ENCODE peak calls at places on chromosomes 4 and X, in nine cellular contexts. I is activated naive CD4-positive, alpha-beta T cell treated with anti-CD3 and anti-CD28 coated beads, Interleukin-2, amount 50 U/mL, for 72 hours; N is DMS153; S is T-helper 17 cell; Q is lower leg skin; A is T-helper 1 cell; H is B cell; G is stimulated activated CD8-positive, alpha-beta memory T cell treated with anti-CD3 and anti-CD28 coated beads, Interleukin-4, amount 100 ng/mL, for 24 hours; F is stromal cell of bone marrow. L is an unnamed sample.

GRCh38 chr4:25103423-25103822 is 56.8 kb downstream of the SEPSECS start:
- DNase-seq in H (no peak), Q (no peak), N (no peak), A (no peak), F (no peak), G (no peak), I (no peak), S (no peak), L (no peak)

GRCh38 chr4:141387299-141387698 is 166.6 kb downstream of the ZNF330 start:
- DNase-seq in G (no peak), S (no peak), N (no peak), A (no peak), H (no peak), I (no peak), F (no peak), Q (no peak), L (no peak)

GRCh38 chr4:152696764-152697250 is 17.0 kb upstream of the TMEM154 start:
- DNase-seq in A (no peak), Q (no peak), F (peak), I (no peak), S (no peak), G (peak), H (peak), N (no peak), L (peak)

GRCh38 chrX:18173494-18174180 is 47.0 kb downstream of the BEND2 start:
- DNase-seq in Q (no peak), S (no peak), F (no peak), A (no peak), G (no peak), N (peak), H (no peak), I (no peak), L (no peak)

GRCh38 chrX:16208601-16209000 is 41.3 kb downstream of the MAGEB17 start:
- DNase-seq in A (no peak), N (no peak), F (no peak), S (no peak), G (no peak), I (no peak), Q (no peak), H (no peak), L (no peak)

GRCh38 chr4:94452476-94453300 is 946 bp downstream of the PDLIM5 start:
- DNase-seq in N (no peak), F (peak), S (peak), G (no peak), Q (peak), H (no peak), A (no peak), I (no peak), L (peak)

GRCh38 chrX:5788930-5789329 is 439.7 kb downstream of the NLGN4X start:
- DNase-seq in S (no peak), A (no peak), I (no peak), N (no peak), Q (no peak), G (no peak), H (no peak), F (no peak), L (no peak)

GRCh38 chr4:105061136-105061696 is 85.5 kb upstream of the TET2 start:
- DNase-seq in N (peak), Q (no peak), H (no peak), F (no peak), I (no peak), S (no peak), A (no peak), G (peak), L (no peak)

GRCh38 chr4:74793757-74794340 is 474 bp downstream of the BTC start:
- DNase-seq in F (no peak), N (peak), I (no peak), G (no peak), H (no peak), A (no peak), Q (peak), S (no peak), L (no peak)

GRCh38 chr4:85867281-85867680 is 392.3 kb downstream of the ARHGAP24 start:
- DNase-seq in G (no peak), S (no peak), A (no peak), N (no peak), Q (no peak), F (no peak), H (no peak), I (no peak), L (no peak)

GRCh38 chr4:80142396-80143304 is 54.7 kb upstream of the PRDM8 start:
- DNase-seq in N (no peak), G (no peak), I (no peak), A (no peak), F (no peak), H (no peak), S (no peak), Q (no peak), L (no peak)

GRCh38 chrX:56733459-56734046 is 4.5 kb downstream of the NBDY start:
- DNase-seq in I (no peak), G (peak), N (peak), H (peak), F (peak), S (peak), A (peak), Q (no peak), L (peak)

GRCh38 chr4:8740666-8741395 is 130.8 kb downstream of the HMX1 start:
- DNase-seq in A (no peak), I (no peak), S (no peak), G (no peak), N (no peak), H (no peak), Q (peak), F (no peak), L (no peak)

GRCh38 chrX:136228808-136229207 is 22.4 kb downstream of the MAP7D3 start:
- DNase-seq in A (no peak), I (no peak), G (no peak), N (no peak), S (no peak), Q (no peak), F (no peak), H (no peak), L (no peak)

GRCh38 chr4:119589165-119589564 is 39.4 kb downstream of the PDE5A start:
- DNase-seq in I (no peak), S (no peak), N (no peak), F (no peak), G (no peak), A (no peak), Q (no peak), H (no peak), L (no peak)

GRCh38 chr4:106494066-106494465 is 125.5 kb upstream of the GIMD1 start:
- DNase-seq in Q (no peak), F (no peak), S (no peak), N (no peak), H (no peak), A (no peak), I (no peak), G (no peak), L (no peak)

GRCh38 chr4:139817657-139818452 is 152.2 kb downstream of the MGST2 start:
- DNase-seq in F (no peak), N (peak), Q (peak), I (no peak), H (no peak), A (no peak), G (no peak), S (no peak), L (no peak)

GRCh38 chrX:132861076-132861475 is 97.4 kb downstream of the HS6ST2 start:
- DNase-seq in I (no peak), Q (no peak), F (no peak), N (no peak), G (no peak), S (no peak), H (no peak), A (no peak), L (no peak)

GRCh38 chr4:2691313-2691712 is 64.8 kb downstream of the TNIP2 start:
- DNase-seq in I (no peak), H (no peak), N (no peak), A (no peak), S (no peak), Q (peak), G (no peak), F (no peak), L (no peak)

GRCh38 chr4:155032521-155033229 is 175.8 kb upstream of the NPY2R start:
- DNase-seq in I (no peak), S (no peak), H (no peak), Q (no peak), G (no peak), A (no peak), F (no peak), N (no peak), L (no peak)

GRCh38 chr4:20313237-20314030 is 61.7 kb downstream of the SLIT2 start:
- DNase-seq in G (no peak), A (no peak), F (no peak), H (no peak), Q (no peak), S (no peak), N (no peak), I (no peak), L (no peak)

GRCh38 chrX:109902665-109903064 is 100.2 kb upstream of the TMEM164 start:
- DNase-seq in S (no peak), Q (no peak), A (no peak), G (no peak), F (peak), H (no peak), N (no peak), I (no peak), L (no peak)

GRCh38 chrX:15737957-15738685 is at the start of gene CA5B:
- DNase-seq in A (peak), H (peak), I (peak), F (peak), Q (peak), S (peak), N (peak), G (peak), L (peak)

GRCh38 chr4:53128959-53129358 is 236.9 kb downstream of the SCFD2 start:
- DNase-seq in G (no peak), S (no peak), Q (no peak), A (no peak), I (no peak), F (no peak), N (no peak), H (no peak), L (no peak)

GRCh38 chr4:56723201-56723605 is 42.1 kb upstream of the HOPX start:
- DNase-seq in S (no peak), A (no peak), I (no peak), H (no peak), N (no peak), G (no peak), F (no peak), Q (peak), L (peak)

GRCh38 chr4:967113-968104 is 6.0 kb downstream of the DGKQ start:
- DNase-seq in A (no peak), S (no peak), I (no peak), G (no peak), H (peak), N (no peak), Q (no peak), F (no peak), L (no peak)

GRCh38 chr4:7130610-7131211 is 61.6 kb upstream of the SORCS2 start:
- DNase-seq in H (no peak), F (no peak), S (no peak), A (no peak), G (no peak), Q (no peak), N (no peak), I (no peak), L (no peak)

GRCh38 chr4:144113546-144113945 is 27.0 kb downstream of the GYPA start:
- DNase-seq in S (no peak), A (no peak), H (no peak), I (no peak), G (no peak), N (no peak), Q (no peak), F (no peak), L (no peak)

GRCh38 chr4:83071116-83071515 is 36.1 kb downstream of the COPS4 start:
- DNase-seq in F (no peak), H (no peak), S (no peak), G (no peak), Q (no peak), N (no peak), I (no peak), A (no peak), L (no peak)

GRCh38 chrX:73850124-73851013 is 287.4 kb downstream of the CHIC1 start:
- DNase-seq in G (no peak), S (no peak), F (no peak), I (no peak), H (no peak), Q (no peak), N (no peak), A (no peak), L (no peak)

GRCh38 chr4:102344520-102344954 is 745 bp downstream of the SLC39A8 start:
- DNase-seq in F (peak), H (peak), A (peak), N (no peak), G (peak), Q (peak), I (peak), S (peak), L (peak)

GRCh38 chr4:17956245-17956644 is 65.3 kb downstream of the LCORL start:
- DNase-seq in S (no peak), F (no peak), A (no peak), G (no peak), Q (no peak), N (no peak), I (no peak), H (no peak), L (no peak)

GRCh38 chr4:152398060-152398459 is 137.8 kb downstream of the FBXW7 start:
- DNase-seq in H (no peak), G (no peak), N (no peak), Q (no peak), F (no peak), I (no peak), S (no peak), A (no peak), L (no peak)

GRCh38 chr4:90419124-90419711 is 292.0 kb downstream of the CCSER1 start:
- DNase-seq in N (peak), S (no peak), H (no peak), Q (no peak), I (no peak), G (no peak), A (no peak), F (no peak), L (no peak)

GRCh38 chrX:30665471-30665870 is 12.2 kb downstream of the GK start:
- DNase-seq in N (no peak), A (no peak), F (no peak), S (no peak), Q (no peak), G (no peak), H (no peak), I (no peak), L (no peak)

GRCh38 chr4:22625301-22625700 is 67.4 kb upstream of the GBA3 start:
- DNase-seq in I (no peak), H (no peak), G (no peak), F (no peak), N (no peak), S (no peak), A (no peak), Q (no peak), L (no peak)

GRCh38 chr4:35897808-35898207 is 346.5 kb downstream of the ARAP2 start:
- DNase-seq in H (no peak), I (no peak), G (no peak), N (no peak), F (no peak), A (no peak), S (no peak), Q (no peak), L (no peak)

GRCh38 chr4:93182722-93183121 is 645.8 kb upstream of the ATOH1 start:
- DNase-seq in F (no peak), I (no peak), H (no peak), Q (no peak), N (no peak), S (no peak), A (no peak), G (no peak), L (no peak)

L was measured in T-helper 2 cell.